ENCODE peak calls at places on chromosomes 4 and X, in six cellular contexts. J, G, K, X, P and R are unnamed samples. For H3K9me3, the result is how much of the 10 kb centered on the place peaks cover.

GRCh38 chrX:39726810-39727209 is 370.9 kb downstream of the BCOR start:
- DNase-seq in K (peak), P (no peak), J (no peak), X (no peak), G (no peak), R (no peak)

GRCh38 chr4:48262926-48263325 is 6.7 kb downstream of the TEC start:
- DNase-seq in G (no peak), X (no peak), P (no peak), J (no peak), K (peak), R (no peak)

GRCh38 chr4:76784237-76784636 is 113.7 kb downstream of the SOWAHB start:
- DNase-seq in K (no peak), J (peak), G (peak), P (no peak), X (peak), R (no peak)

GRCh38 chrX:111041018-111041462 is 55.0 kb upstream of the PAK3 start:
- DNase-seq in J (no peak), P (no peak), G (peak), K (no peak), X (no peak), R (no peak)

GRCh38 chr4:8316911-8317351 is 47.4 kb downstream of the HTRA3 start:
- DNase-seq in J (no peak), P (no peak), G (no peak), X (no peak), K (no peak), R (no peak)

GRCh38 chr4:172865103-172865502 is 303.5 kb upstream of the GALNT7 start:
- DNase-seq in X (no peak), J (no peak), G (no peak), P (no peak), K (no peak), R (no peak)

GRCh38 chrX:74119016-74119910 is 184.7 kb upstream of the ZCCHC13 start:
- DNase-seq in K (no peak), G (peak), X (no peak), J (no peak), P (no peak), R (no peak)

GRCh38 chrX:291411-291901 is 10.3 kb downstream of the PLCXD1 start:
- DNase-seq in J (no peak), X (no peak), G (no peak), K (no peak), P (no peak), R (no peak)

GRCh38 chrX:101491943-101492342 is 6.7 kb downstream of the ARMCX4 start:
- DNase-seq in G (no peak), J (no peak), X (no peak), K (no peak), P (no peak), R (no peak)

GRCh38 chr4:154164931-154165839 is 326.4 kb downstream of the DCHS2 start:
- DNase-seq in X (no peak), G (peak), P (no peak), J (no peak), K (no peak), R (no peak)

GRCh38 chr4:94877973-94878372 is 120.2 kb downstream of the BMPR1B start:
- DNase-seq in P (no peak), X (no peak), J (no peak), G (no peak), K (no peak), R (no peak)

GRCh38 chrX:45775462-45775861 is 574.8 kb upstream of the DIPK2B start:
- DNase-seq in X (no peak), K (no peak), P (no peak), J (no peak), G (peak), R (no peak)

GRCh38 chr4:7217453-7218310 is 25.3 kb downstream of the SORCS2 start:
- DNase-seq in G (no peak), X (no peak), J (no peak), P (no peak), K (no peak), R (no peak)

GRCh38 chrX:153434801-153435200 is 11.1 kb downstream of the TREX2 start:
- DNase-seq in X (no peak), K (no peak), J (no peak), G (no peak), P (no peak), R (no peak)

GRCh38 chr4:16598241-16599224 is 299.9 kb downstream of the LDB2 start:
- DNase-seq in X (no peak), G (peak), P (no peak), K (no peak), J (no peak), R (no peak)

GRCh38 chrX:17822351-17822750 is 38.7 kb downstream of the RAI2 start:
- DNase-seq in K (no peak), X (no peak), G (no peak), P (no peak), J (no peak), R (no peak)

GRCh38 chr4:153127773-153128494 is 76.3 kb upstream of the TRIM2 start:
- DNase-seq in X (peak), K (peak), P (peak), J (peak), G (peak), R (peak)

GRCh38 chrX:49978191-49978590 is 55.8 kb downstream of the CLCN5 start:
- DNase-seq in P (no peak), G (no peak), J (no peak), K (no peak), X (no peak), R (no peak)

GRCh38 chr4:145954924-145955339 is 16.3 kb upstream of the ZNF827 start:
- DNase-seq in X (peak), G (peak), J (no peak), K (no peak), P (no peak), R (no peak)

GRCh38 chr4:128850252-128850651 is 40.8 kb downstream of the JADE1 start:
- DNase-seq in X (no peak), J (peak), K (no peak), G (no peak), P (no peak), R (no peak)

GRCh38 chr4:150960818-150961217 is 54.3 kb downstream of the LRBA start:
- DNase-seq in J (peak), G (no peak), K (no peak), P (peak), X (peak), R (no peak)

GRCh38 chrX:9122504-9123245 is 88.7 kb upstream of the FAM9B start:
- DNase-seq in J (no peak), K (no peak), X (no peak), G (peak), P (no peak), R (no peak)

GRCh38 chr4:184100297-184100885 is 117.3 kb downstream of the ENPP6 start:
- DNase-seq in X (peak), J (peak), G (peak), K (peak), P (no peak), R (peak)

GRCh38 chrX:93673869-93674271 is at the start of gene FAM133A:
- DNase-seq in G (peak), J (no peak), X (no peak), K (peak), P (no peak), R (no peak)

GRCh38 chr4:4260185-4260751 is 12.2 kb upstream of the TMEM128 start:
- DNase-seq in J (no peak), P (no peak), K (no peak), G (peak), X (peak), R (no peak)

GRCh38 chr4:133149364-133149695 is 236 bp downstream of the PCDH10 start:
- DNase-seq in K (no peak), G (no peak), J (no peak), P (no peak), X (no peak), R (no peak)
- H3K9me3 ChIP-seq in K (under half), G (under half), J (under half), P (under half), X (under half), R (under half)

DNA sequence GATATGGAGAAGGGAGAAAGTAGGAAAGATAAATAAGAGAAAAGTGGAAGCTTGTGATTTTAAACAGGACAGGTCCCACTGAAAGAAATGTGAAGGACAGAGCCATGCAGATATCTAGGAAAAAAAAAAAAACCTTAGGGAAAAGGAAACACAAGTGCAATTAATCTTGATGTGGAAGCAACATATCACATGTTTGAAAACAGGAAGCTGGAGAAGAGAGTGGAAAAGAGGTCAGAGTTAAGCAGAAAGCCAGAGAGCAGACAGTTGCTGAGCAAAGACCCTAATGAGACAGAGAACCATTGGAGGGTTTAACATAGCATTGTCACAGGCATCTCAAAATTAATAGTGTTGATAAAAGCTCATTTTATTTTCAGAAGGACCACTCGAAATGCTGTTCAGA is 89.7 kb downstream of the SPOCK3 start:
- DNase-seq in K (no peak), X (no peak), G (no peak), P (no peak), J (no peak), R (no peak)
- H3K9me3 ChIP-seq in K (under half), X (under half), G (under half), P (under half), J (under half), R (under half)

GRCh38 chrX:148672526-148672925 is 172.1 kb downstream of the AFF2 start:
- DNase-seq in X (no peak), K (no peak), P (no peak), G (no peak), J (no peak), R (no peak)

GRCh38 chrX:148665001-148665400 is 164.6 kb downstream of the AFF2 start:
- DNase-seq in K (no peak), G (no peak), P (no peak), X (no peak), J (no peak), R (no peak)

GRCh38 chrX:148670277-148670676 is 169.9 kb downstream of the AFF2 start:
- DNase-seq in P (no peak), K (no peak), X (no peak), J (no peak), G (no peak), R (no peak)
- H3K9me3 ChIP-seq in P (under half), K (under half), X (under half), J (under half), G (under half), R (under half)

GRCh38 chrX:143580266-143580665 is 55.6 kb downstream of the SLITRK4 start:
- DNase-seq in J (no peak), G (no peak), K (no peak), X (no peak), P (no peak), R (no peak)

DNA sequence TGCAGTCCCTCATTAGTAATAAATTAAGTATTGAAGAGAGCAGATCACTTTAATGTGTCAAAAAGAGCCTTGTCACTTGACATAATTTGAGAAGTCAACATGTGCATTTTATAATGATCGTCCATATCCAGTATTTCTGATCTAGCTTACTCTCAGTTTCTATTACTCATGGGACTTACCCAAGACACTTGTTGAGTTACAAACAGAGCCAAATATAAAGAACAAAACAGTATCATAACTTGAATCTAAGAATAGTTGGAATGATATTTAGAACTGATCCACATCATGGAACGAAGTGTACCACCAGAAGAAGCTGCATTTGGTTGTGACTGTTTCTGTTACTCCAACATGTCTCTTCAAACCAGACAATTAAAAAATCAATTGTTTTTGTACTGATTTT is 54.6 kb downstream of the SLITRK4 start:
- DNase-seq in G (no peak), P (no peak), X (no peak), K (no peak), J (no peak), R (no peak)
- H3K9me3 ChIP-seq in G (under half), P (under half), X (under half), K (under half), J (under half), R (under half)

DNA sequence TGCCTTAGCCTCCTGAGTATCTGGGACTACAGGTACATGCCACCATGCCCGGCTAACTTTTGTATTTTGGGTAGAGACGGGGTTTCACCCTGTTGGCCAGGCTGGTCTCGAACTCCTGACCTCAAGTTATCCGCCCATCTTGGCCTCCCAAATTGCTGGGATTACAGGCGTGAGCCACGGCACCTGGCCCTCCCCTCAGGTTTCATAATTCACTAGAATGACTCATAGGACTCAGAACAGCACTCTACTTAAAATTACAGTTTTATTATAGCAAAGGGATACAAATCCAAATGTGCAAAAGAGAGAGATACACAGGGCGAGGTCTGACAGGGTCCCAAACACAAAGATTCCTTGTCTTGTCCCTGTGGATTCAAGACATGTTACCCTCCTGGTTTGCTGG is 5.0 kb downstream of the YIPF6 start:
- DNase-seq in K (no peak), G (no peak), P (no peak), X (no peak), J (no peak), R (no peak)
- H3K9me3 ChIP-seq in K (under half), G (under half), P (under half), X (under half), J (under half), R (under half)

DNA sequence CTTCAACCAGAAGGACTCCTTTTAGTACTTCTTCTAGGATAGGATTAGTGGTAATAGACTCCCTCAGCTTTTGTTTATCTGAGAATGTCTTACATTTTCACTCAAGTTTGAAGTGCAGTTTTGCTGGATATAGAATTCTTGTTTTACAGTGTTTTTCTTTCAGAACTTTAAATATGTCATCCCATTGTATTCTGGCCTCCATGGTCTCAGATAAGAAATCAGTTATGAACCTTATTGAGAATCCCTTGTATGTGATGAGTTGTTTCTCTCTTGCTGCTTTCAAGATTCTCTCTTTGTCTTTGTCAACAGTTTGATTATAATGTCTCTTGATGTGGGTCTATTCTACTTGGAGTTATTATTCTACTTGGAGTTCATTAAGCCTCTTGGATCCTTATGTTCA is 116.1 kb upstream of the CITED1 start:
- DNase-seq in X (no peak), J (no peak), P (no peak), K (no peak), G (no peak), R (no peak)
- H3K9me3 ChIP-seq in X (under half), J (under half), P (under half), K (under half), G (under half), R (under half)

DNA sequence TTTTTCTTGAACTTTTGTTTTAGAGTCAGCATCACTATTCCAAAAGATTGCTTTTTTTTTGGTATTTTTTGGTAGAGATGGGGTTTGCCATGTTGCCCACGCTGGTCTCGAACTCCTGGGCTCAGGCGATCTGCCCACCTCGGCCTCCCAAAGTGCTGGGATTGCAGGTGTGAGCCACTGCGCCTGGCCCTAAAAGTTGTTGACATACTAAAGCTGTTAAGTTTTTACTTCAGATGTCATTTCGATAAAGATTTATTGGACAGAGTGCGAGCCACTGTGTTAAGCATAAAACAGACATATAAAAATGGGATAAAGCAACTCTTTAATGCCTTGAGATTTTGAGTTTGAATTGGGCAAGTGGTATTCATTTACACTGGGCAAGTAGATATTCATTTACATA is 28.3 kb downstream of the USO1 start:
- DNase-seq in K (no peak), J (no peak), P (no peak), X (no peak), G (no peak), R (no peak)
- H3K9me3 ChIP-seq in K (under half), J (under half), P (under half), X (under half), G (under half), R (under half)